ENCODE peak calls at places on chromosomes 16 and 17, in six cellular contexts. T is CD4-positive, alpha-beta T cell; W is HEK293T; J is AG08395; R is stimulated activated CD4-positive, alpha-beta T cell treated with anti-CD3 and anti-CD28 coated beads, Interleukin-1b, Interleukin-23, amount 100 ng/mL, for 48 hours; X is kidney glomerular epithelial cell. A is an unnamed sample.

GRCh38 chr17:48442819-48443218 is 12.8 kb upstream of the SKAP1 start:
- DNase-seq in J (no peak), W (no peak), R (no peak), T (no peak), X (no peak), A (no peak)

GRCh38 chr16:26348095-26348494 is 656.3 kb downstream of the HS3ST4 start:
- DNase-seq in T (no peak), R (no peak), X (no peak), W (no peak), J (no peak), A (no peak)

GRCh38 chr17:31068291-31068690 is 26.5 kb upstream of the NF1 start:
- DNase-seq in X (no peak), J (no peak), W (peak; percentile 53), T (peak; percentile 10), R (peak; percentile 55), A (peak; percentile 49)

GRCh38 chr17:2075336-2076056 is 20.6 kb downstream of the HIC1 start:
- DNase-seq in R (no peak), W (no peak), J (no peak), X (no peak), T (no peak), A (no peak)

GRCh38 chr16:47143677-47144558 is at the start of gene NETO2:
- DNase-seq in T (peak; percentile 50), W (peak; percentile 75), J (peak; percentile 51), R (peak; percentile 60), X (peak; percentile 24), A (peak; percentile 37)

GRCh38 chr17:286571-286970 is 66.0 kb downstream of the RPH3AL start:
- DNase-seq in R (no peak), W (no peak), X (no peak), J (no peak), T (no peak), A (no peak)

GRCh38 chr16:12470311-12471229 is 333.1 kb downstream of the CPPED1 start:
- DNase-seq in X (no peak), J (no peak), R (no peak), T (no peak), W (no peak), A (peak; percentile 21)

GRCh38 chr16:27445502-27446175 is 43.7 kb downstream of the IL21R start:
- DNase-seq in W (no peak), T (no peak), R (no peak), J (no peak), X (no peak), A (no peak)

GRCh38 chr17:10579270-10579669 is 29.8 kb upstream of the MYH2 start:
- DNase-seq in R (no peak), W (no peak), X (no peak), T (no peak), J (no peak), A (no peak)

GRCh38 chr16:70749006-70749678 is 51.8 kb downstream of the VAC14 start:
- DNase-seq in R (no peak), W (no peak), X (no peak), J (no peak), T (no peak), A (no peak)

GRCh38 chr16:52364500-52364899 is 182.4 kb downstream of the TOX3 start:
- DNase-seq in W (no peak), T (no peak), R (no peak), J (no peak), X (no peak), A (no peak)

GRCh38 chr17:47802341-47803022 is 19.1 kb downstream of the OSBPL7 start:
- DNase-seq in T (peak; percentile 42), R (peak; percentile 59), W (peak; percentile 75), X (peak; percentile 24), J (peak; percentile 61), A (peak; percentile 19)

GRCh38 chr16:64094170-64094960 is 1027.5 kb downstream of the CDH11 start:
- DNase-seq in W (no peak), T (no peak), J (peak; percentile 20), R (no peak), X (no peak), A (no peak)

GRCh38 chr17:50177983-50178834 is 12.4 kb downstream of the SGCA start:
- DNase-seq in X (peak; percentile 98), T (peak; percentile 38), J (peak; percentile 83), R (peak; percentile 55), W (peak; percentile 80), A (no peak)

GRCh38 chr17:72264682-72265405 is 144.0 kb downstream of the SOX9 start:
- DNase-seq in R (no peak), J (no peak), X (no peak), T (no peak), W (no peak), A (no peak)

GRCh38 chr17:74190154-74190553 is 13.3 kb upstream of the RPL38 start:
- DNase-seq in T (no peak), X (no peak), J (peak; percentile 58), R (no peak), W (peak; percentile 70), A (peak; percentile 76)

GRCh38 chr16:81798311-81799137 is 19.4 kb downstream of the PLCG2 start:
- DNase-seq in W (no peak), T (no peak), R (peak; percentile 44), X (no peak), J (no peak), A (no peak)

GRCh38 chr16:19700319-19700781 is 17.7 kb downstream of the KNOP1 start:
- DNase-seq in R (no peak), J (no peak), T (no peak), X (peak; percentile 77), W (no peak), A (no peak)

GRCh38 chr16:29675811-29676643 is 3.0 kb upstream of the QPRT start:
- DNase-seq in X (no peak), J (peak; percentile 59), T (no peak), W (peak; percentile 63), R (no peak), A (peak; percentile 50)

GRCh38 chr16:2776500-2777139 is 460 bp downstream of the ELOB start:
- DNase-seq in J (no peak), X (no peak), T (peak; percentile 13), R (no peak), W (no peak), A (no peak)

GRCh38 chr16:20385844-20386832 is 18.4 kb downstream of the PDILT start:
- DNase-seq in X (peak; percentile 45), J (peak; percentile 71), T (peak; percentile 27), R (peak; percentile 44), W (peak; percentile 60), A (peak; percentile 54)

GRCh38 chr16:2178321-2179106 is 17.9 kb downstream of the CASKIN1 start:
- DNase-seq in X (no peak), J (peak; percentile 10), W (peak; percentile 98), T (no peak), R (peak; percentile 49), A (no peak)

GRCh38 chr17:18377437-18378204 is at the start of gene EVPLL:
- DNase-seq in J (no peak), R (no peak), W (no peak), T (no peak), X (no peak), A (peak; percentile 11)

GRCh38 chr17:21814776-21815175 is 122.5 kb downstream of the KCNJ18 start:
- DNase-seq in T (no peak), W (no peak), J (no peak), R (no peak), X (no peak), A (no peak)

GRCh38 chr16:892536-893255 is 78.1 kb downstream of the LMF1 start:
- DNase-seq in R (no peak), T (no peak), J (peak; percentile 14), X (no peak), W (no peak), A (no peak)

GRCh38 chr16:48269011-48269410 is 21.7 kb upstream of the ABCC11 start:
- DNase-seq in R (no peak), X (no peak), T (no peak), J (no peak), W (no peak), A (no peak)

GRCh38 chr17:14622622-14623101 is 321.8 kb downstream of the HS3ST3B1 start:
- DNase-seq in J (no peak), W (peak; percentile 66), R (no peak), T (no peak), X (no peak), A (no peak)

GRCh38 chr16:89341274-89341673 is 123.8 kb downstream of the ZNF778 start:
- DNase-seq in R (no peak), J (no peak), T (no peak), W (no peak), X (no peak), A (no peak)

GRCh38 chr17:34519286-34519685 is 60.1 kb upstream of the TMEM132E start:
- DNase-seq in X (no peak), W (peak; percentile 29), T (no peak), J (no peak), R (peak; percentile 9), A (no peak)

GRCh38 chr16:710500-711075 is 4.3 kb upstream of the METRN start:
- DNase-seq in T (no peak), R (no peak), W (no peak), X (no peak), J (no peak), A (no peak)

GRCh38 chr16:15742716-15743115 is 92.7 kb downstream of the NDE1 start:
- DNase-seq in R (no peak), T (no peak), J (no peak), X (no peak), W (no peak), A (no peak)

GRCh38 chr16:62277942-62278341 is 241.7 kb upstream of the CDH8 start:
- DNase-seq in W (no peak), X (no peak), R (no peak), T (no peak), J (no peak), A (no peak)

GRCh38 chr17:37818689-37819088 is 73.8 kb upstream of the HNF1B start:
- DNase-seq in W (no peak), R (no peak), X (peak; percentile 28), J (no peak), T (no peak), A (no peak)

GRCh38 chr16:89104930-89105571 is 11.4 kb downstream of the ACSF3 start:
- DNase-seq in J (no peak), W (no peak), X (no peak), T (no peak), R (no peak), A (no peak)

GRCh38 chr17:30211371-30211770 is 24.1 kb downstream of the SLC6A4 start:
- DNase-seq in X (no peak), W (no peak), T (no peak), R (no peak), J (no peak), A (no peak)

GRCh38 chr16:19830902-19831555 is 53.6 kb downstream of the GPRC5B start:
- DNase-seq in W (no peak), T (no peak), R (no peak), X (peak; percentile 35), J (no peak), A (no peak)

GRCh38 chr16:81774348-81774747 is 4.7 kb upstream of the PLCG2 start:
- DNase-seq in W (no peak), T (no peak), X (no peak), J (no peak), R (no peak), A (no peak)

GRCh38 chr17:4269915-4270314 is 6.1 kb upstream of the ANKFY1 start:
- DNase-seq in T (no peak), J (no peak), X (no peak), R (no peak), W (no peak), A (no peak)

GRCh38 chr17:48997103-48997826 is at the start of gene IGF2BP1:
- DNase-seq in J (no peak), X (no peak), R (no peak), T (no peak), W (peak; percentile 65), A (no peak)